ENCODE peak calls at places on chromosomes 16 and 17, in seven cellular contexts. One of them, this sample, is unnamed.

GRCh38 chr16:4981473-4981872 is 23.3 kb downstream of the SEC14L5 start:
- ATAC-seq in stimulated activated naive B cell treated with anti-CD40 and anti-IgM and Interleukin-4, amounts not matched to agents 10 μg/mL and 1 μg/mL and 100 μg/mL, for 72 hours: no peak
- ATAC-seq in activated CD8-positive, alpha-beta memory T cell treated with anti-CD3 and anti-CD28 coated beads, Interleukin-2, amount 10 ng/mL, durations not matched to agents 7 days and 5 days: no peak
- ATAC-seq in activated naive CD4-positive, alpha-beta T cell treated with anti-CD3 and anti-CD28 coated beads, Interleukin-2, amount 50 U/mL, for 72 hours: no peak
- ATAC-seq in activated naive CD8-positive, alpha-beta T cell treated with anti-CD3 and anti-CD28 coated beads, Interleukin-2, amount 10 ng/mL, durations not matched to agents 7 days and 5 days: no peak
- ATAC-seq in naive thymus-derived CD4-positive, alpha-beta T cell: no peak
- ATAC-seq in left lung: no peak
- ATAC-seq in this sample: no peak

GRCh38 chr16:11094838-11095565 is 150.6 kb downstream of the CLEC16A start:
- ATAC-seq in stimulated activated naive B cell treated with anti-CD40 and anti-IgM and Interleukin-4, amounts not matched to agents 10 μg/mL and 1 μg/mL and 100 μg/mL, for 72 hours: peak
- ATAC-seq in activated CD8-positive, alpha-beta memory T cell treated with anti-CD3 and anti-CD28 coated beads, Interleukin-2, amount 10 ng/mL, durations not matched to agents 7 days and 5 days: peak
- ATAC-seq in activated naive CD4-positive, alpha-beta T cell treated with anti-CD3 and anti-CD28 coated beads, Interleukin-2, amount 50 U/mL, for 72 hours: peak
- ATAC-seq in activated naive CD8-positive, alpha-beta T cell treated with anti-CD3 and anti-CD28 coated beads, Interleukin-2, amount 10 ng/mL, durations not matched to agents 7 days and 5 days: peak
- ATAC-seq in naive thymus-derived CD4-positive, alpha-beta T cell: peak
- ATAC-seq in left lung: no peak
- ATAC-seq in this sample: peak

GRCh38 chr16:24999856-25000447 is 15.2 kb downstream of the ARHGAP17 start:
- ATAC-seq in stimulated activated naive B cell treated with anti-CD40 and anti-IgM and Interleukin-4, amounts not matched to agents 10 μg/mL and 1 μg/mL and 100 μg/mL, for 72 hours: no peak
- ATAC-seq in activated CD8-positive, alpha-beta memory T cell treated with anti-CD3 and anti-CD28 coated beads, Interleukin-2, amount 10 ng/mL, durations not matched to agents 7 days and 5 days: no peak
- ATAC-seq in activated naive CD4-positive, alpha-beta T cell treated with anti-CD3 and anti-CD28 coated beads, Interleukin-2, amount 50 U/mL, for 72 hours: no peak
- ATAC-seq in activated naive CD8-positive, alpha-beta T cell treated with anti-CD3 and anti-CD28 coated beads, Interleukin-2, amount 10 ng/mL, durations not matched to agents 7 days and 5 days: no peak
- ATAC-seq in naive thymus-derived CD4-positive, alpha-beta T cell: no peak
- ATAC-seq in left lung: no peak
- ATAC-seq in this sample: no peak

GRCh38 chr17:41885733-41886132 is 20.5 kb upstream of the KLHL11 start:
- ATAC-seq in stimulated activated naive B cell treated with anti-CD40 and anti-IgM and Interleukin-4, amounts not matched to agents 10 μg/mL and 1 μg/mL and 100 μg/mL, for 72 hours: no peak
- ATAC-seq in activated CD8-positive, alpha-beta memory T cell treated with anti-CD3 and anti-CD28 coated beads, Interleukin-2, amount 10 ng/mL, durations not matched to agents 7 days and 5 days: no peak
- ATAC-seq in activated naive CD4-positive, alpha-beta T cell treated with anti-CD3 and anti-CD28 coated beads, Interleukin-2, amount 50 U/mL, for 72 hours: no peak
- ATAC-seq in activated naive CD8-positive, alpha-beta T cell treated with anti-CD3 and anti-CD28 coated beads, Interleukin-2, amount 10 ng/mL, durations not matched to agents 7 days and 5 days: no peak
- ATAC-seq in naive thymus-derived CD4-positive, alpha-beta T cell: no peak
- ATAC-seq in left lung: no peak
- ATAC-seq in this sample: no peak

GRCh38 chr17:17675416-17675815 is 5.8 kb upstream of the RAI1 start:
- ATAC-seq in stimulated activated naive B cell treated with anti-CD40 and anti-IgM and Interleukin-4, amounts not matched to agents 10 μg/mL and 1 μg/mL and 100 μg/mL, for 72 hours: no peak
- ATAC-seq in activated CD8-positive, alpha-beta memory T cell treated with anti-CD3 and anti-CD28 coated beads, Interleukin-2, amount 10 ng/mL, durations not matched to agents 7 days and 5 days: no peak
- ATAC-seq in activated naive CD4-positive, alpha-beta T cell treated with anti-CD3 and anti-CD28 coated beads, Interleukin-2, amount 50 U/mL, for 72 hours: peak
- ATAC-seq in activated naive CD8-positive, alpha-beta T cell treated with anti-CD3 and anti-CD28 coated beads, Interleukin-2, amount 10 ng/mL, durations not matched to agents 7 days and 5 days: no peak
- ATAC-seq in naive thymus-derived CD4-positive, alpha-beta T cell: no peak
- ATAC-seq in left lung: no peak
- ATAC-seq in this sample: no peak

GRCh38 chr17:82674656-82675475 is 23.6 kb downstream of the RAB40B start:
- ATAC-seq in stimulated activated naive B cell treated with anti-CD40 and anti-IgM and Interleukin-4, amounts not matched to agents 10 μg/mL and 1 μg/mL and 100 μg/mL, for 72 hours: no peak
- ATAC-seq in activated CD8-positive, alpha-beta memory T cell treated with anti-CD3 and anti-CD28 coated beads, Interleukin-2, amount 10 ng/mL, durations not matched to agents 7 days and 5 days: no peak
- ATAC-seq in activated naive CD4-positive, alpha-beta T cell treated with anti-CD3 and anti-CD28 coated beads, Interleukin-2, amount 50 U/mL, for 72 hours: no peak
- ATAC-seq in activated naive CD8-positive, alpha-beta T cell treated with anti-CD3 and anti-CD28 coated beads, Interleukin-2, amount 10 ng/mL, durations not matched to agents 7 days and 5 days: no peak
- ATAC-seq in naive thymus-derived CD4-positive, alpha-beta T cell: no peak
- ATAC-seq in left lung: no peak
- ATAC-seq in this sample: no peak

GRCh38 chr16:23114131-23114904 is 34.9 kb downstream of the USP31 start:
- ATAC-seq in stimulated activated naive B cell treated with anti-CD40 and anti-IgM and Interleukin-4, amounts not matched to agents 10 μg/mL and 1 μg/mL and 100 μg/mL, for 72 hours: no peak
- ATAC-seq in activated CD8-positive, alpha-beta memory T cell treated with anti-CD3 and anti-CD28 coated beads, Interleukin-2, amount 10 ng/mL, durations not matched to agents 7 days and 5 days: no peak
- ATAC-seq in activated naive CD4-positive, alpha-beta T cell treated with anti-CD3 and anti-CD28 coated beads, Interleukin-2, amount 50 U/mL, for 72 hours: no peak
- ATAC-seq in activated naive CD8-positive, alpha-beta T cell treated with anti-CD3 and anti-CD28 coated beads, Interleukin-2, amount 10 ng/mL, durations not matched to agents 7 days and 5 days: no peak
- ATAC-seq in naive thymus-derived CD4-positive, alpha-beta T cell: no peak
- ATAC-seq in left lung: no peak
- ATAC-seq in this sample: no peak

GRCh38 chr16:50204426-50205108 is 51.5 kb downstream of the TENT4B start:
- ATAC-seq in stimulated activated naive B cell treated with anti-CD40 and anti-IgM and Interleukin-4, amounts not matched to agents 10 μg/mL and 1 μg/mL and 100 μg/mL, for 72 hours: no peak
- ATAC-seq in activated CD8-positive, alpha-beta memory T cell treated with anti-CD3 and anti-CD28 coated beads, Interleukin-2, amount 10 ng/mL, durations not matched to agents 7 days and 5 days: no peak
- ATAC-seq in activated naive CD4-positive, alpha-beta T cell treated with anti-CD3 and anti-CD28 coated beads, Interleukin-2, amount 50 U/mL, for 72 hours: no peak
- ATAC-seq in activated naive CD8-positive, alpha-beta T cell treated with anti-CD3 and anti-CD28 coated beads, Interleukin-2, amount 10 ng/mL, durations not matched to agents 7 days and 5 days: no peak
- ATAC-seq in naive thymus-derived CD4-positive, alpha-beta T cell: no peak
- ATAC-seq in left lung: no peak
- ATAC-seq in this sample: no peak

GRCh38 chr17:30956764-30957374 is 14.0 kb upstream of the RNF135 start:
- ATAC-seq in stimulated activated naive B cell treated with anti-CD40 and anti-IgM and Interleukin-4, amounts not matched to agents 10 μg/mL and 1 μg/mL and 100 μg/mL, for 72 hours: peak
- ATAC-seq in activated CD8-positive, alpha-beta memory T cell treated with anti-CD3 and anti-CD28 coated beads, Interleukin-2, amount 10 ng/mL, durations not matched to agents 7 days and 5 days: no peak
- ATAC-seq in activated naive CD4-positive, alpha-beta T cell treated with anti-CD3 and anti-CD28 coated beads, Interleukin-2, amount 50 U/mL, for 72 hours: no peak
- ATAC-seq in activated naive CD8-positive, alpha-beta T cell treated with anti-CD3 and anti-CD28 coated beads, Interleukin-2, amount 10 ng/mL, durations not matched to agents 7 days and 5 days: no peak
- ATAC-seq in naive thymus-derived CD4-positive, alpha-beta T cell: no peak
- ATAC-seq in left lung: no peak
- ATAC-seq in this sample: no peak

GRCh38 chr17:57033296-57033695 is 51.8 kb upstream of the AKAP1 start:
- ATAC-seq in stimulated activated naive B cell treated with anti-CD40 and anti-IgM and Interleukin-4, amounts not matched to agents 10 μg/mL and 1 μg/mL and 100 μg/mL, for 72 hours: no peak
- ATAC-seq in activated CD8-positive, alpha-beta memory T cell treated with anti-CD3 and anti-CD28 coated beads, Interleukin-2, amount 10 ng/mL, durations not matched to agents 7 days and 5 days: no peak
- ATAC-seq in activated naive CD4-positive, alpha-beta T cell treated with anti-CD3 and anti-CD28 coated beads, Interleukin-2, amount 50 U/mL, for 72 hours: no peak
- ATAC-seq in activated naive CD8-positive, alpha-beta T cell treated with anti-CD3 and anti-CD28 coated beads, Interleukin-2, amount 10 ng/mL, durations not matched to agents 7 days and 5 days: no peak
- ATAC-seq in naive thymus-derived CD4-positive, alpha-beta T cell: no peak
- ATAC-seq in left lung: peak
- ATAC-seq in this sample: no peak

This sample was measured in activated T-helper 17 cell treated with anti-CD3 and anti-CD28 coated beads, Interleukin-2, amount 50 U/mL, for 72 hours.